ENCODE peak calls at places on chromosomes 7 and 10, in five cellular contexts. M, Q, F, R and A are unnamed samples.

GRCh38 chr7:47326808-47327207 is 255.1 kb downstream of the TNS3 start:
- DNase-seq in R (peak), M (peak), F (peak), Q (no peak), A (no peak)

GRCh38 chr10:106189254-106189653 is 975.3 kb downstream of the SORCS1 start:
- DNase-seq in R (no peak), M (peak), Q (no peak), F (peak), A (no peak)

GRCh38 chr10:14560794-14561765 is 213.6 kb downstream of the FAM107B start:
- DNase-seq in Q (no peak), F (no peak), M (no peak), R (no peak), A (no peak)

GRCh38 chr7:16792299-16792698 is 12.5 kb downstream of the AGR2 start:
- DNase-seq in M (no peak), Q (peak), R (no peak), F (no peak), A (no peak)

GRCh38 chr7:99897688-99898357 is 21.0 kb upstream of the OR2AE1 start:
- DNase-seq in R (no peak), F (no peak), Q (no peak), M (no peak), A (no peak)

GRCh38 chr10:52387744-52388143 is 73.7 kb downstream of the DKK1 start:
- DNase-seq in M (no peak), Q (peak), F (no peak), R (peak), A (peak)

GRCh38 chr10:97056003-97056630 is 129.6 kb downstream of the SLIT1 start:
- DNase-seq in Q (no peak), R (no peak), M (no peak), F (no peak), A (no peak)

GRCh38 chr7:94510582-94511456 is 1.2 kb downstream of the CASD1 start:
- DNase-seq in R (peak), Q (peak), F (peak), M (peak), A (peak)

GRCh38 chr10:16609195-16609594 is 87.5 kb upstream of the C1QL3 start:
- DNase-seq in M (no peak), Q (no peak), R (no peak), F (no peak), A (no peak)

GRCh38 chr7:30172451-30172850 is 37.7 kb downstream of the MTURN start:
- DNase-seq in Q (peak), M (no peak), F (no peak), R (no peak), A (peak)

GRCh38 chr7:46220066-46220630 is 299.1 kb upstream of the IGFBP3 start:
- DNase-seq in F (no peak), Q (peak), M (no peak), R (peak), A (peak)

GRCh38 chr7:333399-333776 is 43.4 kb downstream of the FOXL3 start:
- DNase-seq in M (no peak), Q (peak), F (peak), R (no peak), A (peak)

GRCh38 chr7:37445064-37445723 is 3.5 kb downstream of the ELMO1 start:
- DNase-seq in M (no peak), R (no peak), F (no peak), Q (no peak), A (no peak)

GRCh38 chr7:157874208-157874816 is 537.5 kb downstream of the DNAJB6 start:
- DNase-seq in M (no peak), R (no peak), F (no peak), Q (no peak), A (no peak)

GRCh38 chr10:91313761-91314520 is 93.5 kb downstream of the PCGF5 start:
- DNase-seq in M (peak), R (peak), F (no peak), Q (no peak), A (peak)

GRCh38 chr7:46257766-46258448 is 336.8 kb upstream of the IGFBP3 start:
- DNase-seq in M (peak), Q (peak), F (no peak), R (peak), A (peak)

GRCh38 chr10:6204063-6204340 is 1.3 kb downstream of the PFKFB3 start:
- DNase-seq in M (no peak), F (peak), Q (no peak), R (no peak), A (no peak)

GRCh38 chr10:115895196-115895595 is 377.8 kb downstream of the GFRA1 start:
- DNase-seq in R (no peak), M (no peak), F (peak), Q (no peak), A (no peak)

GRCh38 chr7:34058791-34059550 is 153.6 kb downstream of the BMPER start:
- DNase-seq in R (no peak), F (no peak), M (peak), Q (no peak), A (peak)

GRCh38 chr7:89311886-89312285 is 516.3 kb upstream of the TEX47 start:
- DNase-seq in Q (no peak), M (no peak), F (no peak), R (no peak), A (no peak)

GRCh38 chr7:883029-884021 is 7.0 kb downstream of the GET4 start:
- DNase-seq in F (no peak), Q (no peak), M (no peak), R (no peak), A (no peak)

GRCh38 chr10:132400547-132401151 is 3.6 kb downstream of the PWWP2B start:
- DNase-seq in R (no peak), Q (no peak), M (no peak), F (no peak), A (no peak)

GRCh38 chr7:4128161-4128560 is 553.9 kb upstream of the FOXK1 start:
- DNase-seq in F (no peak), M (no peak), R (no peak), Q (no peak), A (no peak)

GRCh38 chr10:127976286-127976685 is 69.4 kb downstream of the PTPRE start:
- DNase-seq in F (peak), R (peak), M (no peak), Q (no peak), A (no peak)

GRCh38 chr7:105353752-105354328 is 34.9 kb downstream of the SRPK2 start:
- DNase-seq in R (peak), F (no peak), Q (no peak), M (peak), A (no peak)

GRCh38 chr10:76113952-76114351 is 682.5 kb downstream of the LRMDA start:
- DNase-seq in F (peak), R (peak), M (no peak), Q (peak), A (peak)

GRCh38 chr7:157573244-157573643 is 236.4 kb downstream of the DNAJB6 start:
- DNase-seq in F (no peak), R (no peak), M (no peak), Q (no peak), A (no peak)

GRCh38 chr7:123876557-123877256 is 31.7 kb downstream of the HYAL4 start:
- DNase-seq in R (no peak), M (no peak), Q (no peak), F (no peak), A (no peak)

GRCh38 chr7:71173955-71174354 is 42.0 kb downstream of the GALNT17 start:
- DNase-seq in R (no peak), M (no peak), F (no peak), Q (no peak), A (no peak)

GRCh38 chr10:61244261-61244775 is 208.9 kb downstream of the TMEM26 start:
- DNase-seq in M (no peak), F (peak), Q (no peak), R (no peak), A (no peak)

GRCh38 chr7:105932835-105933477 is 30.1 kb upstream of the CDHR3 start:
- DNase-seq in R (peak), M (peak), F (peak), Q (no peak), A (peak)

GRCh38 chr10:100715445-100716385 is 29.7 kb upstream of the PAX2 start:
- DNase-seq in R (no peak), Q (no peak), M (no peak), F (peak), A (no peak)

GRCh38 chr10:100715101-100715444 is 30.3 kb upstream of the PAX2 start:
- DNase-seq in M (no peak), R (no peak), Q (no peak), F (no peak), A (no peak)

GRCh38 chr10:100713859-100714565 is 31.4 kb upstream of the PAX2 start:
- DNase-seq in R (no peak), M (no peak), F (no peak), Q (no peak), A (no peak)

GRCh38 chr10:100714566-100714950 is 30.8 kb upstream of the PAX2 start:
- DNase-seq in F (no peak), Q (no peak), M (no peak), R (no peak), A (no peak)

DNA sequence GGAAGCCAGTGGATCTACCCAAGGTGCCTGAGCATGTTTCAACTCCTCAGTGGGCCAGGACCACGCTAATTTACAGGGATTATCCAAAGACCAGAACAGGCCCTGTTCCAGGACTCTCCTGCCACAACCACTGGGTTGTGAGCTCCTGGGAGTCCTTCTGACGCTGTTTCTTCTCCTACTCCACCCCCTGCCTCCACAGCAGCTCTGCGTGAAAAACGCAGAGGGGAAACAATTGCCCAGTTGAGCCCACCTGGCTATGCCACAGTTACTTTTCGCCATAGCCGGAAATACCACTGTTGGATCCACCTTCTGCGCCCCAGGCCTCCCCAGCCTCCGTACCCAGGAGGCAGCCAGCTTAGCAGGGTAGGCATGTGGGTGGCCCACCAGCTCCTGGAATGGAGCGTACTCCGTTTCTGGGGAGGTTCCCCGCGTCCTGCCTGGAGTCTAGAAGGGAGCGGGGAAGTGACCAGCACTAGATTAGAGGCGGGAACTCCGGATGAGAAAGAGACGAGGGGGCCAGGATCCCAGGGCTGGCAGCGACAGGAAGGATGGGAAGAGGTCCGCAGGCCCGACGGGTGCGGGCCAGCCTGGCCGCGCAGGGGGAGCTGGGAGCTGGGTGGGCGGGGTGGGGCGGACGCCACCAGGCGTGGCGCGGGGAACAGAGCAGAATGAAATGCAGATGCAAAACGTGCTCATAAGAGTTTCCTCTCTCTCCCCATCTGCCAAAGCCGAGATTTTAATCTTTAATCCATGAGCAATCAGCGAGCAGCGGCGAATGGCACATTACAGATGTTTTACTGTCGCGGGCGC is 32.1 kb upstream of the PAX2 start:
- DNase-seq in R (no peak), Q (no peak), F (peak), M (no peak), A (no peak)
- H3K4me3 ChIP-seq in R (no peak), Q (no peak), F (peak), M (no peak), A (no peak)

DNA sequence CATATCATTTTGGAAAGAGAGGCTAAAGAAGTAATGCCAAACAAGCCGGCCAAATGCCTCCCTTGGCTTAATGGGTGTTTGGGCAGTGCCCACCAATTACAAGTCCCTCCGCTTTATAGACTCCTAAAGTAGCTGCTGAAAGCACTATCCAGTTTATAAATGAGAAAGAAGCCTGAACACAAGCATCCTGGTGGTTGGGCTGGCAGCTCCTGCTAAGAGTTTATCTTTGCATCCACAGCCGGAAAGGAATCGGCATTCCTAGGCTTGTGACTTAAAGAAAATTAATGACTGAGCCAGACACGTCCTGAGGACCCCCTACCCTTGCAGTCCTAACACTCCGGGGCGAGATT is 13.1 kb upstream of the NKX2-3 start:
- DNase-seq in M (no peak), Q (no peak), F (no peak), R (no peak), A (no peak)
- TF ChIP-seq EZH2 in M (no peak), Q (no peak), F (no peak), R (no peak), A (no peak)

GRCh38 chr10:50876409-50876808 is 9.0 kb downstream of the A1CF start:
- DNase-seq in Q (no peak), R (no peak), M (no peak), F (no peak), A (no peak)
- H3K4me3 ChIP-seq in Q (no peak), R (no peak), M (no peak), F (no peak), A (no peak)

GRCh38 chr10:101087965-101088364 is 26.2 kb downstream of the KAZALD1 start:
- DNase-seq in R (no peak), M (no peak), F (no peak), Q (no peak), A (no peak)
- TF ChIP-seq EZH2 in R (no peak), M (no peak), F (no peak), Q (no peak), A (no peak)